ENCODE peak calls at places on chromosomes 2 and 18, in seven cellular contexts. One of them, this sample, is unnamed.

GRCh38 chr18:10351858-10352257 is 102.6 kb upstream of the APCDD1 start:
- DNase-seq in HL-60: no peak
- DNase-seq in stomach: no peak
- DNase-seq in prostate gland: no peak
- DNase-seq in spleen: no peak
- DNase-seq in SK-N-SH: no peak
- DNase-seq in GM23338: no peak
- DNase-seq in this sample: no peak

GRCh38 chr2:45895477-45895876 is 244.0 kb downstream of the PRKCE start:
- DNase-seq in stomach: no peak
- DNase-seq in GM23338: no peak
- DNase-seq in SK-N-SH: no peak
- DNase-seq in prostate gland: no peak
- DNase-seq in spleen: no peak
- DNase-seq in HL-60: no peak
- DNase-seq in this sample: no peak

GRCh38 chr2:60414731-60415130 is 138.7 kb downstream of the BCL11A start:
- DNase-seq in stomach: no peak
- DNase-seq in spleen: no peak
- DNase-seq in prostate gland: no peak
- DNase-seq in SK-N-SH: no peak
- DNase-seq in GM23338: no peak
- DNase-seq in HL-60: no peak
- DNase-seq in this sample: no peak

GRCh38 chr2:97992836-97993825 is 2.6 kb downstream of the TMEM131 start:
- DNase-seq in stomach: no peak
- DNase-seq in prostate gland: no peak
- DNase-seq in SK-N-SH: no peak
- DNase-seq in HL-60: no peak
- DNase-seq in spleen: no peak
- DNase-seq in GM23338: no peak
- DNase-seq in this sample: no peak

GRCh38 chr2:165239230-165239629 is at the start of gene SCN2A:
- DNase-seq in stomach: no peak
- DNase-seq in HL-60: peak
- DNase-seq in SK-N-SH: peak
- DNase-seq in prostate gland: no peak
- DNase-seq in GM23338: peak
- DNase-seq in spleen: no peak
- DNase-seq in this sample: peak

GRCh38 chr2:32772623-32773221 is 144.9 kb downstream of the TTC27 start:
- DNase-seq in SK-N-SH: peak
- DNase-seq in stomach: no peak
- DNase-seq in HL-60: no peak
- DNase-seq in prostate gland: no peak
- DNase-seq in spleen: no peak
- DNase-seq in GM23338: peak
- DNase-seq in this sample: peak

GRCh38 chr2:234765315-234765714 is 186.5 kb upstream of the SH3BP4 start:
- DNase-seq in HL-60: no peak
- DNase-seq in SK-N-SH: no peak
- DNase-seq in GM23338: no peak
- DNase-seq in prostate gland: no peak
- DNase-seq in stomach: no peak
- DNase-seq in spleen: no peak
- DNase-seq in this sample: no peak

GRCh38 chr2:47437287-47437686 is 34.3 kb downstream of the MSH2 start:
- DNase-seq in stomach: no peak
- DNase-seq in spleen: no peak
- DNase-seq in SK-N-SH: peak
- DNase-seq in HL-60: no peak
- DNase-seq in GM23338: peak
- DNase-seq in prostate gland: no peak
- DNase-seq in this sample: no peak

GRCh38 chr2:156562136-156562535 is 126.0 kb downstream of the GPD2 start:
- DNase-seq in spleen: no peak
- DNase-seq in SK-N-SH: no peak
- DNase-seq in prostate gland: no peak
- DNase-seq in stomach: no peak
- DNase-seq in HL-60: no peak
- DNase-seq in GM23338: no peak
- DNase-seq in this sample: no peak

GRCh38 chr2:30361751-30362394 is 85.2 kb upstream of the LCLAT1 start:
- DNase-seq in HL-60: no peak
- DNase-seq in SK-N-SH: no peak
- DNase-seq in spleen: no peak
- DNase-seq in prostate gland: no peak
- DNase-seq in GM23338: no peak
- DNase-seq in stomach: no peak
- DNase-seq in this sample: no peak

GRCh38 chr2:140200764-140201163 is 1420.6 kb upstream of the NXPH2 start:
- DNase-seq in spleen: no peak
- DNase-seq in SK-N-SH: no peak
- DNase-seq in HL-60: no peak
- DNase-seq in prostate gland: no peak
- DNase-seq in stomach: no peak
- DNase-seq in GM23338: no peak
- DNase-seq in this sample: no peak

GRCh38 chr2:46351388-46352141 is 54.4 kb downstream of the EPAS1 start:
- DNase-seq in HL-60: no peak
- DNase-seq in stomach: peak
- DNase-seq in spleen: peak
- DNase-seq in GM23338: peak
- DNase-seq in prostate gland: no peak
- DNase-seq in SK-N-SH: no peak
- DNase-seq in this sample: no peak

GRCh38 chr2:63651361-63651760 is 62.6 kb downstream of the MDH1 start:
- DNase-seq in SK-N-SH: no peak
- DNase-seq in HL-60: no peak
- DNase-seq in GM23338: no peak
- DNase-seq in stomach: no peak
- DNase-seq in spleen: no peak
- DNase-seq in prostate gland: no peak
- DNase-seq in this sample: no peak

GRCh38 chr18:23191952-23192662 is 56.8 kb downstream of the CABLES1 start:
- DNase-seq in HL-60: no peak
- DNase-seq in spleen: peak
- DNase-seq in SK-N-SH: peak
- DNase-seq in GM23338: no peak
- DNase-seq in prostate gland: no peak
- DNase-seq in stomach: peak
- DNase-seq in this sample: no peak

GRCh38 chr2:108418416-108418815 is 30.6 kb upstream of the GCC2 start:
- DNase-seq in prostate gland: no peak
- DNase-seq in stomach: no peak
- DNase-seq in spleen: no peak
- DNase-seq in GM23338: no peak
- DNase-seq in HL-60: no peak
- DNase-seq in SK-N-SH: no peak
- DNase-seq in this sample: no peak

GRCh38 chr2:49367003-49367402 is 212.7 kb upstream of the FSHR start:
- DNase-seq in spleen: no peak
- DNase-seq in HL-60: no peak
- DNase-seq in stomach: no peak
- DNase-seq in SK-N-SH: no peak
- DNase-seq in GM23338: no peak
- DNase-seq in prostate gland: no peak
- DNase-seq in this sample: no peak

GRCh38 chr2:16971722-16972234 is 306.1 kb upstream of the CYRIA start:
- DNase-seq in GM23338: no peak
- DNase-seq in stomach: no peak
- DNase-seq in prostate gland: no peak
- DNase-seq in SK-N-SH: no peak
- DNase-seq in HL-60: no peak
- DNase-seq in spleen: no peak
- DNase-seq in this sample: no peak

GRCh38 chr2:127014630-127015029 is 92.3 kb downstream of the BIN1 start:
- DNase-seq in prostate gland: no peak
- DNase-seq in stomach: no peak
- DNase-seq in SK-N-SH: no peak
- DNase-seq in spleen: no peak
- DNase-seq in GM23338: no peak
- DNase-seq in HL-60: peak
- DNase-seq in this sample: peak

GRCh38 chr18:33578371-33579146 is 540 bp downstream of the ASXL3 start:
- DNase-seq in GM23338: peak
- DNase-seq in prostate gland: peak
- DNase-seq in SK-N-SH: no peak
- DNase-seq in stomach: peak
- DNase-seq in HL-60: no peak
- DNase-seq in spleen: peak
- DNase-seq in this sample: no peak

GRCh38 chr2:12223732-12224131 is 477.3 kb downstream of the LPIN1 start:
- DNase-seq in spleen: no peak
- DNase-seq in prostate gland: no peak
- DNase-seq in SK-N-SH: no peak
- DNase-seq in stomach: no peak
- DNase-seq in GM23338: peak
- DNase-seq in HL-60: no peak
- DNase-seq in this sample: no peak

GRCh38 chr18:13269599-13270011 is 51.0 kb downstream of the LDLRAD4 start:
- DNase-seq in HL-60: no peak
- DNase-seq in spleen: no peak
- DNase-seq in stomach: no peak
- DNase-seq in SK-N-SH: no peak
- DNase-seq in prostate gland: no peak
- DNase-seq in GM23338: no peak
- DNase-seq in this sample: no peak

GRCh38 chr18:13266208-13267100 is 47.9 kb downstream of the LDLRAD4 start:
- DNase-seq in HL-60: no peak
- DNase-seq in SK-N-SH: no peak
- DNase-seq in stomach: no peak
- DNase-seq in GM23338: no peak
- DNase-seq in prostate gland: no peak
- DNase-seq in spleen: peak
- DNase-seq in this sample: no peak

GRCh38 chr18:13268746-13269285 is 50.3 kb downstream of the LDLRAD4 start:
- DNase-seq in SK-N-SH: no peak
- DNase-seq in stomach: no peak
- DNase-seq in prostate gland: peak
- DNase-seq in GM23338: no peak
- DNase-seq in HL-60: no peak
- DNase-seq in spleen: no peak
- DNase-seq in this sample: no peak

GRCh38 chr18:13267517-13267916 is 49.0 kb downstream of the LDLRAD4 start:
- DNase-seq in spleen: peak
- DNase-seq in stomach: no peak
- DNase-seq in GM23338: no peak
- DNase-seq in SK-N-SH: no peak
- DNase-seq in prostate gland: no peak
- DNase-seq in HL-60: no peak
- DNase-seq in this sample: no peak

DNA sequence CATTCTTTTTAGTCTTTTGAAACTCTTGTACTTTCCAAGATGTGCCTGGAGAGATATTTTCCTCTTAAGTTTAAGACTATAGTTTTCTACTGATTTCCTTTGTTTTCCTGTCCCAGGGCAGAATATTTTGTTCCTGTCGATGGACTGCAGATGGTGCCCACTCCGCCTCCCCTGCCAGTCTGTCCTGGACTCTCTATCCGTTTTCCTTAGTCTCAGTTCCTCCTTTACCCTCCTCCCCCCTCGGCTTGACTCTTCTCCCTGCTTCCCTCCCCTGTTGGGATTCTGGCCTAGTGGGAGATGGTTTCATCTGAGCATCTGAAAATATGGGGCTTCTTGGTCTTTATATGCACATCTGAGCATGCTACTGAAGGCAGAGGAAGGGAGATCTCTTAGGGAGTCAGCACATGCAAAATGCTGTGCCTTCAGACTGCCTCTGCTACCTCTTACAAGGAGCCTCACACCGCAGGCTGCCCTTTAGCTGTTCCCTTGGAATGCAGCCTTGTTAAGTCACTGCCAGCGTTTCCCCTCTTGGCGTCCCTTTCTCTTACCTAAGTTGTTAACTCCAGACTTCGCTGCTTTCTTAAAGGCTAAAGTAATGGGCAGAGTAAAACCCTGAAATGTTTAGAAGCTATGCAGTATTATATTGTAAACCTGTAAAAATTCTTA is 49.6 kb downstream of the LDLRAD4 start:
- DNase-seq in HL-60: no peak
- DNase-seq in GM23338: peak
- DNase-seq in prostate gland: peak
- DNase-seq in SK-N-SH: no peak
- DNase-seq in stomach: peak
- DNase-seq in spleen: no peak
- DNase-seq in this sample: no peak
- TF ChIP-seq POLR2AphosphoS5 in HL-60: no peak
- TF ChIP-seq POLR2AphosphoS5 in GM23338: no peak
- TF ChIP-seq POLR2AphosphoS5 in prostate gland: no peak
- TF ChIP-seq POLR2AphosphoS5 in SK-N-SH: no peak
- TF ChIP-seq POLR2AphosphoS5 in stomach: no peak
- TF ChIP-seq POLR2AphosphoS5 in spleen: no peak
- TF ChIP-seq POLR2AphosphoS5 in this sample: no peak

GRCh38 chr2:10457846-10458563 is 9.9 kb upstream of the ODC1 start:
- DNase-seq in prostate gland: peak
- DNase-seq in HL-60: no peak
- DNase-seq in stomach: peak
- DNase-seq in SK-N-SH: no peak
- DNase-seq in spleen: peak
- DNase-seq in GM23338: no peak
- DNase-seq in this sample: no peak
- TF ChIP-seq POLR2AphosphoS5 in prostate gland: peak
- TF ChIP-seq POLR2AphosphoS5 in HL-60: no peak
- TF ChIP-seq POLR2AphosphoS5 in stomach: peak
- TF ChIP-seq POLR2AphosphoS5 in SK-N-SH: no peak
- TF ChIP-seq POLR2AphosphoS5 in spleen: no peak
- TF ChIP-seq POLR2AphosphoS5 in GM23338: no peak
- TF ChIP-seq POLR2AphosphoS5 in this sample: no peak

DNA sequence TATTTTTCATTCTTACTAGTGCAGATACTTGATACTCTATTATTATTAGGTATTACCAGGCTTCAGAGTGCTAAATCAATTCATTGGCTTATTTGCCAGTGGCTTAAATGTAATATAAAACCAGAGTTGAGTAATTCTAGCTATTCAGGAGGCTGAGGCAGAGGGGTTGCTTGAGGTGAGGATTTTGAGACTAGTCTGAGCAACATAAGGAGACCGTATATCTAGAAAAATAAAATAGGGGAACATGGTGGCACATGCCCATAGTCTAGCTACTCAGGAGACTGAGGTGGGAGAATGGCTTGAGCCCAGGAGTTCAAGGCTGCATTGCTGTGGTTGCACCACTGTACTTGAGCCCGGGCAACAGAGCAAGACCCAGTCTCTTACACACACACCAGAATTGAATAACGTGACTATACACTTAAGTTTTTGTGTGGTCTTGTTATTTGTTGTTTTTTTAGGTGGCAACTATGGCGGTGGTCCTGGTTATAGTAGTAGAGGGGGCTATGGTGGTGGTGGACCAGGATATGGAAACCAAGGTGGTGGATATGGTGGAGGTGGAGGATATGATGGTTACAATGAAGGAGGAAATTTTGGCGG is 4.8 kb downstream of the HNRNPA3 start:
- DNase-seq in HL-60: no peak
- DNase-seq in GM23338: no peak
- DNase-seq in SK-N-SH: no peak
- DNase-seq in prostate gland: no peak
- DNase-seq in spleen: no peak
- DNase-seq in stomach: no peak
- DNase-seq in this sample: no peak
- TF ChIP-seq POLR2AphosphoS5 in HL-60: no peak
- TF ChIP-seq POLR2AphosphoS5 in GM23338: no peak
- TF ChIP-seq POLR2AphosphoS5 in SK-N-SH: no peak
- TF ChIP-seq POLR2AphosphoS5 in prostate gland: no peak
- TF ChIP-seq POLR2AphosphoS5 in spleen: no peak
- TF ChIP-seq POLR2AphosphoS5 in stomach: no peak
- TF ChIP-seq POLR2AphosphoS5 in this sample: no peak

GRCh38 chr2:73070651-73071451 is 661 bp downstream of the SFXN5 start:
- DNase-seq in SK-N-SH: peak
- DNase-seq in HL-60: peak
- DNase-seq in GM23338: peak
- DNase-seq in prostate gland: peak
- DNase-seq in spleen: peak
- DNase-seq in stomach: peak
- DNase-seq in this sample: peak
- TF ChIP-seq POLR2AphosphoS5 in SK-N-SH: no peak
- TF ChIP-seq POLR2AphosphoS5 in HL-60: no peak
- TF ChIP-seq POLR2AphosphoS5 in GM23338: peak
- TF ChIP-seq POLR2AphosphoS5 in prostate gland: no peak
- TF ChIP-seq POLR2AphosphoS5 in spleen: no peak
- TF ChIP-seq POLR2AphosphoS5 in stomach: no peak
- TF ChIP-seq POLR2AphosphoS5 in this sample: no peak